ENCODE peak calls at places on chromosomes 7 and 10, in eight cellular contexts. One of them, this sample, is unnamed.

GRCh38 chr7:47504546-47505316 is 77.2 kb downstream of the TNS3 start:
- DNase-seq in heart left ventricle: no peak
- DNase-seq in stimulated activated CD4-positive, alpha-beta T cell treated with anti-CD3 and anti-CD28 coated beads, Interleukin-12 subunit alpha, Interleukin-12 subunit beta, amount 100 ng/mL, for 48 hours: no peak
- DNase-seq in stimulated activated naive CD8-positive, alpha-beta T cell treated with anti-CD3 and anti-CD28 coated beads, Interleukin-15, amount 100 ng/mL, for 72 hours: no peak
- DNase-seq in adipocyte: no peak
- DNase-seq in heart right ventricle: no peak
- DNase-seq in HT1080: no peak
- DNase-seq in activated gamma-delta T cell: no peak
- DNase-seq in this sample: no peak

GRCh38 chr7:55928006-55928767 is 23.5 kb upstream of the MRPS17 start:
- DNase-seq in adipocyte: no peak
- DNase-seq in stimulated activated CD4-positive, alpha-beta T cell treated with anti-CD3 and anti-CD28 coated beads, Interleukin-12 subunit alpha, Interleukin-12 subunit beta, amount 100 ng/mL, for 48 hours: no peak
- DNase-seq in heart left ventricle: no peak
- DNase-seq in stimulated activated naive CD8-positive, alpha-beta T cell treated with anti-CD3 and anti-CD28 coated beads, Interleukin-15, amount 100 ng/mL, for 72 hours: no peak
- DNase-seq in activated gamma-delta T cell: no peak
- DNase-seq in heart right ventricle: no peak
- DNase-seq in HT1080: no peak
- DNase-seq in this sample: no peak

GRCh38 chr10:33067917-33068316 is 109.9 kb upstream of the ITGB1 start:
- DNase-seq in heart left ventricle: no peak
- DNase-seq in HT1080: no peak
- DNase-seq in adipocyte: no peak
- DNase-seq in stimulated activated naive CD8-positive, alpha-beta T cell treated with anti-CD3 and anti-CD28 coated beads, Interleukin-15, amount 100 ng/mL, for 72 hours: no peak
- DNase-seq in stimulated activated CD4-positive, alpha-beta T cell treated with anti-CD3 and anti-CD28 coated beads, Interleukin-12 subunit alpha, Interleukin-12 subunit beta, amount 100 ng/mL, for 48 hours: no peak
- DNase-seq in heart right ventricle: no peak
- DNase-seq in activated gamma-delta T cell: no peak
- DNase-seq in this sample: no peak

GRCh38 chr7:27112361-27112760 is 9.9 kb upstream of the HOXA2 start:
- DNase-seq in HT1080: no peak
- DNase-seq in heart right ventricle: no peak
- DNase-seq in adipocyte: no peak
- DNase-seq in heart left ventricle: no peak
- DNase-seq in activated gamma-delta T cell: no peak
- DNase-seq in stimulated activated CD4-positive, alpha-beta T cell treated with anti-CD3 and anti-CD28 coated beads, Interleukin-12 subunit alpha, Interleukin-12 subunit beta, amount 100 ng/mL, for 48 hours: no peak
- DNase-seq in stimulated activated naive CD8-positive, alpha-beta T cell treated with anti-CD3 and anti-CD28 coated beads, Interleukin-15, amount 100 ng/mL, for 72 hours: no peak
- DNase-seq in this sample: no peak

GRCh38 chr7:35799846-35800717 is 775 bp upstream of the SEPTIN7 start:
- DNase-seq in adipocyte: peak
- DNase-seq in activated gamma-delta T cell: peak
- DNase-seq in stimulated activated naive CD8-positive, alpha-beta T cell treated with anti-CD3 and anti-CD28 coated beads, Interleukin-15, amount 100 ng/mL, for 72 hours: peak
- DNase-seq in heart left ventricle: peak
- DNase-seq in heart right ventricle: peak
- DNase-seq in stimulated activated CD4-positive, alpha-beta T cell treated with anti-CD3 and anti-CD28 coated beads, Interleukin-12 subunit alpha, Interleukin-12 subunit beta, amount 100 ng/mL, for 48 hours: peak
- DNase-seq in HT1080: peak
- DNase-seq in this sample: peak

GRCh38 chr10:36003688-36004087 is 361.6 kb upstream of the FZD8 start:
- DNase-seq in heart right ventricle: no peak
- DNase-seq in adipocyte: no peak
- DNase-seq in HT1080: no peak
- DNase-seq in heart left ventricle: no peak
- DNase-seq in activated gamma-delta T cell: no peak
- DNase-seq in stimulated activated CD4-positive, alpha-beta T cell treated with anti-CD3 and anti-CD28 coated beads, Interleukin-12 subunit alpha, Interleukin-12 subunit beta, amount 100 ng/mL, for 48 hours: no peak
- DNase-seq in stimulated activated naive CD8-positive, alpha-beta T cell treated with anti-CD3 and anti-CD28 coated beads, Interleukin-15, amount 100 ng/mL, for 72 hours: no peak
- DNase-seq in this sample: no peak

GRCh38 chr7:80330434-80330833 is 181.4 kb downstream of the GNAT3 start:
- DNase-seq in stimulated activated CD4-positive, alpha-beta T cell treated with anti-CD3 and anti-CD28 coated beads, Interleukin-12 subunit alpha, Interleukin-12 subunit beta, amount 100 ng/mL, for 48 hours: no peak
- DNase-seq in heart left ventricle: no peak
- DNase-seq in heart right ventricle: no peak
- DNase-seq in HT1080: peak
- DNase-seq in activated gamma-delta T cell: no peak
- DNase-seq in adipocyte: peak
- DNase-seq in stimulated activated naive CD8-positive, alpha-beta T cell treated with anti-CD3 and anti-CD28 coated beads, Interleukin-15, amount 100 ng/mL, for 72 hours: no peak
- DNase-seq in this sample: no peak

GRCh38 chr10:22334414-22335203 is 10.7 kb upstream of the SPAG6 start:
- DNase-seq in heart right ventricle: peak
- DNase-seq in adipocyte: no peak
- DNase-seq in heart left ventricle: no peak
- DNase-seq in activated gamma-delta T cell: peak
- DNase-seq in stimulated activated naive CD8-positive, alpha-beta T cell treated with anti-CD3 and anti-CD28 coated beads, Interleukin-15, amount 100 ng/mL, for 72 hours: no peak
- DNase-seq in HT1080: no peak
- DNase-seq in stimulated activated CD4-positive, alpha-beta T cell treated with anti-CD3 and anti-CD28 coated beads, Interleukin-12 subunit alpha, Interleukin-12 subunit beta, amount 100 ng/mL, for 48 hours: no peak
- DNase-seq in this sample: no peak

GRCh38 chr7:47327698-47328391 is 254.1 kb downstream of the TNS3 start:
- DNase-seq in activated gamma-delta T cell: no peak
- DNase-seq in HT1080: peak
- DNase-seq in heart right ventricle: peak
- DNase-seq in heart left ventricle: peak
- DNase-seq in stimulated activated naive CD8-positive, alpha-beta T cell treated with anti-CD3 and anti-CD28 coated beads, Interleukin-15, amount 100 ng/mL, for 72 hours: no peak
- DNase-seq in adipocyte: peak
- DNase-seq in stimulated activated CD4-positive, alpha-beta T cell treated with anti-CD3 and anti-CD28 coated beads, Interleukin-12 subunit alpha, Interleukin-12 subunit beta, amount 100 ng/mL, for 48 hours: no peak
- DNase-seq in this sample: no peak

GRCh38 chr7:85160223-85160622 is 26.6 kb downstream of the SEMA3D start:
- DNase-seq in heart left ventricle: no peak
- DNase-seq in stimulated activated naive CD8-positive, alpha-beta T cell treated with anti-CD3 and anti-CD28 coated beads, Interleukin-15, amount 100 ng/mL, for 72 hours: no peak
- DNase-seq in activated gamma-delta T cell: no peak
- DNase-seq in stimulated activated CD4-positive, alpha-beta T cell treated with anti-CD3 and anti-CD28 coated beads, Interleukin-12 subunit alpha, Interleukin-12 subunit beta, amount 100 ng/mL, for 48 hours: no peak
- DNase-seq in adipocyte: peak
- DNase-seq in HT1080: peak
- DNase-seq in heart right ventricle: no peak
- DNase-seq in this sample: no peak

GRCh38 chr7:95865716-95866371 is 93.5 kb downstream of the DYNC1I1 start:
- DNase-seq in heart left ventricle: no peak
- DNase-seq in stimulated activated naive CD8-positive, alpha-beta T cell treated with anti-CD3 and anti-CD28 coated beads, Interleukin-15, amount 100 ng/mL, for 72 hours: no peak
- DNase-seq in activated gamma-delta T cell: no peak
- DNase-seq in heart right ventricle: no peak
- DNase-seq in stimulated activated CD4-positive, alpha-beta T cell treated with anti-CD3 and anti-CD28 coated beads, Interleukin-12 subunit alpha, Interleukin-12 subunit beta, amount 100 ng/mL, for 48 hours: no peak
- DNase-seq in adipocyte: peak
- DNase-seq in HT1080: peak
- DNase-seq in this sample: no peak

GRCh38 chr7:4561775-4562174 is 120.3 kb upstream of the FOXK1 start:
- DNase-seq in heart left ventricle: no peak
- DNase-seq in activated gamma-delta T cell: no peak
- DNase-seq in adipocyte: no peak
- DNase-seq in stimulated activated CD4-positive, alpha-beta T cell treated with anti-CD3 and anti-CD28 coated beads, Interleukin-12 subunit alpha, Interleukin-12 subunit beta, amount 100 ng/mL, for 48 hours: no peak
- DNase-seq in heart right ventricle: no peak
- DNase-seq in stimulated activated naive CD8-positive, alpha-beta T cell treated with anti-CD3 and anti-CD28 coated beads, Interleukin-15, amount 100 ng/mL, for 72 hours: no peak
- DNase-seq in HT1080: no peak
- DNase-seq in this sample: no peak

GRCh38 chr10:11439523-11440053 is 171.9 kb downstream of the USP6NL start:
- DNase-seq in stimulated activated CD4-positive, alpha-beta T cell treated with anti-CD3 and anti-CD28 coated beads, Interleukin-12 subunit alpha, Interleukin-12 subunit beta, amount 100 ng/mL, for 48 hours: no peak
- DNase-seq in heart right ventricle: no peak
- DNase-seq in activated gamma-delta T cell: no peak
- DNase-seq in stimulated activated naive CD8-positive, alpha-beta T cell treated with anti-CD3 and anti-CD28 coated beads, Interleukin-15, amount 100 ng/mL, for 72 hours: no peak
- DNase-seq in adipocyte: no peak
- DNase-seq in heart left ventricle: no peak
- DNase-seq in HT1080: no peak
- DNase-seq in this sample: peak

GRCh38 chr10:70962686-70963085 is 74.3 kb upstream of the PCBD1 start:
- DNase-seq in heart right ventricle: no peak
- DNase-seq in heart left ventricle: no peak
- DNase-seq in HT1080: no peak
- DNase-seq in adipocyte: no peak
- DNase-seq in stimulated activated CD4-positive, alpha-beta T cell treated with anti-CD3 and anti-CD28 coated beads, Interleukin-12 subunit alpha, Interleukin-12 subunit beta, amount 100 ng/mL, for 48 hours: no peak
- DNase-seq in stimulated activated naive CD8-positive, alpha-beta T cell treated with anti-CD3 and anti-CD28 coated beads, Interleukin-15, amount 100 ng/mL, for 72 hours: no peak
- DNase-seq in activated gamma-delta T cell: no peak
- DNase-seq in this sample: no peak

GRCh38 chr10:34522542-34522941 is 292.6 kb downstream of the PARD3 start:
- DNase-seq in heart right ventricle: no peak
- DNase-seq in HT1080: peak
- DNase-seq in stimulated activated naive CD8-positive, alpha-beta T cell treated with anti-CD3 and anti-CD28 coated beads, Interleukin-15, amount 100 ng/mL, for 72 hours: no peak
- DNase-seq in activated gamma-delta T cell: no peak
- DNase-seq in adipocyte: peak
- DNase-seq in stimulated activated CD4-positive, alpha-beta T cell treated with anti-CD3 and anti-CD28 coated beads, Interleukin-12 subunit alpha, Interleukin-12 subunit beta, amount 100 ng/mL, for 48 hours: no peak
- DNase-seq in heart left ventricle: no peak
- DNase-seq in this sample: no peak

GRCh38 chr10:49750546-49750945 is 11.6 kb downstream of the OGDHL start:
- DNase-seq in HT1080: no peak
- DNase-seq in stimulated activated CD4-positive, alpha-beta T cell treated with anti-CD3 and anti-CD28 coated beads, Interleukin-12 subunit alpha, Interleukin-12 subunit beta, amount 100 ng/mL, for 48 hours: no peak
- DNase-seq in heart left ventricle: no peak
- DNase-seq in adipocyte: no peak
- DNase-seq in stimulated activated naive CD8-positive, alpha-beta T cell treated with anti-CD3 and anti-CD28 coated beads, Interleukin-15, amount 100 ng/mL, for 72 hours: no peak
- DNase-seq in activated gamma-delta T cell: no peak
- DNase-seq in heart right ventricle: no peak
- DNase-seq in this sample: no peak